ENCODE peak calls at places on chromosome 17, in eight cellular contexts. Y, G, K, Q, H, Z, I and T are unnamed samples.

GRCh38 chr17:48184721-48185120 is 77.2 kb downstream of the SNX11 start:
- DNase-seq in Y (no peak), G (no peak), K (no peak), Q (no peak), H (no peak), Z (no peak), I (no peak), T (no peak)

GRCh38 chr17:67500261-67500660 is 123.2 kb downstream of the PITPNC1 start:
- DNase-seq in Y (no peak), G (no peak), K (no peak), Q (no peak), H (no peak), Z (peak), I (no peak), T (no peak)

GRCh38 chr17:77437017-77437416 is 296.2 kb downstream of the SEC14L1 start:
- DNase-seq in Y (peak), G (no peak), K (no peak), Q (peak), H (peak), Z (peak), I (peak), T (no peak)

GRCh38 chr17:62140836-62141235 is 75.8 kb upstream of the MED13 start:
- DNase-seq in Y (no peak), G (no peak), K (no peak), Q (no peak), H (no peak), Z (peak), I (peak), T (no peak)

GRCh38 chr17:50988427-50988826 is 122.3 kb upstream of the TOB1 start:
- DNase-seq in Y (no peak), G (no peak), K (no peak), Q (no peak), H (no peak), Z (no peak), I (no peak), T (no peak)

GRCh38 chr17:75773121-75773807 is 8.3 kb upstream of the GALK1 start:
- DNase-seq in Y (no peak), G (no peak), K (no peak), Q (no peak), H (no peak), Z (no peak), I (peak), T (no peak)

GRCh38 chr17:20072692-20072992 is 63.5 kb downstream of the SPECC1 start:
- DNase-seq in Y (no peak), G (no peak), K (no peak), Q (peak), H (no peak), Z (no peak), I (no peak), T (no peak)

GRCh38 chr17:36992701-36993100 is 43.9 kb downstream of the AATF start:
- DNase-seq in Y (no peak), G (no peak), K (no peak), Q (peak), H (no peak), Z (no peak), I (no peak), T (no peak)

GRCh38 chr17:17527534-17527933 is 31.3 kb upstream of the RASD1 start:
- DNase-seq in Y (no peak), G (no peak), K (no peak), Q (no peak), H (no peak), Z (no peak), I (no peak), T (no peak)

GRCh38 chr17:29584452-29585079 is 4.9 kb downstream of the GIT1 start:
- DNase-seq in Y (peak), G (peak), K (no peak), Q (no peak), H (no peak), Z (no peak), I (no peak), T (no peak)

GRCh38 chr17:4934173-4934979 is 2.3 kb downstream of the GP1BA start:
- DNase-seq in Y (no peak), G (no peak), K (no peak), Q (no peak), H (peak), Z (peak), I (peak), T (no peak)

GRCh38 chr17:74096456-74096855 is 107.0 kb upstream of the RPL38 start:
- DNase-seq in Y (no peak), G (no peak), K (no peak), Q (no peak), H (no peak), Z (no peak), I (no peak), T (no peak)

GRCh38 chr17:77686903-77687302 is 271.6 kb upstream of the TNRC6C start:
- DNase-seq in Y (no peak), G (no peak), K (no peak), Q (no peak), H (no peak), Z (no peak), I (no peak), T (peak)

GRCh38 chr17:6910987-6911603 is 79.6 kb upstream of the TEKT1 start:
- DNase-seq in Y (no peak), G (no peak), K (no peak), Q (peak), H (peak), Z (peak), I (no peak), T (no peak)

GRCh38 chr17:38511126-38512108 is 83.2 kb downstream of the ARHGAP23 start:
- DNase-seq in Y (no peak), G (no peak), K (no peak), Q (no peak), H (peak), Z (peak), I (no peak), T (no peak)

GRCh38 chr17:219696-220095 is 38.2 kb upstream of the DOC2B start:
- DNase-seq in Y (no peak), G (no peak), K (no peak), Q (no peak), H (no peak), Z (no peak), I (no peak), T (no peak)

GRCh38 chr17:699350-699749 is 15.3 kb downstream of the VPS53 start:
- DNase-seq in Y (no peak), G (no peak), K (no peak), Q (no peak), H (peak), Z (no peak), I (no peak), T (no peak)

GRCh38 chr17:21215935-21216334 is 2.0 kb upstream of the TMEM11 start:
- DNase-seq in Y (no peak), G (no peak), K (no peak), Q (no peak), H (no peak), Z (peak), I (no peak), T (no peak)

GRCh38 chr17:81923302-81924260 is 4.0 kb downstream of the MAFG start:
- DNase-seq in Y (peak), G (peak), K (no peak), Q (no peak), H (peak), Z (peak), I (peak), T (no peak)

GRCh38 chr17:2911755-2912111 is 115.5 kb downstream of the RAP1GAP2 start:
- DNase-seq in Y (no peak), G (no peak), K (no peak), Q (no peak), H (no peak), Z (no peak), I (no peak), T (no peak)

GRCh38 chr17:49925916-49926315 is 43.1 kb upstream of the DLX4 start:
- DNase-seq in Y (peak), G (no peak), K (no peak), Q (no peak), H (peak), Z (no peak), I (no peak), T (no peak)

GRCh38 chr17:55783684-55784245 is 32.9 kb downstream of the PCTP start:
- DNase-seq in Y (peak), G (no peak), K (no peak), Q (no peak), H (peak), Z (peak), I (peak), T (no peak)

GRCh38 chr17:39204245-39204644 is 4.2 kb downstream of the RPL19 start:
- DNase-seq in Y (no peak), G (no peak), K (no peak), Q (no peak), H (no peak), Z (no peak), I (no peak), T (no peak)

GRCh38 chr17:57090560-57091185 is 5.6 kb downstream of the AKAP1 start:
- DNase-seq in Y (no peak), G (no peak), K (no peak), Q (no peak), H (peak), Z (peak), I (no peak), T (no peak)

GRCh38 chr17:50863221-50863843 is 2.8 kb downstream of the TOB1 start:
- DNase-seq in Y (peak), G (peak), K (no peak), Q (peak), H (no peak), Z (peak), I (peak), T (no peak)